ENCODE peak calls at places on chromosomes 3 and 15, in nine cellular contexts. I, L, E, P, M, W, B, G and O are unnamed samples.

GRCh38 chr3:183555541-183556081 is at the start of gene KLHL6:
- DNase-seq in I (peak; percentile 43), L (no peak), E (peak; percentile 74), P (no peak), M (no peak), W (peak; percentile 89), B (no peak), G (no peak), O (no peak)

GRCh38 chr3:190655933-190656332 is 142.0 kb downstream of the IL1RAP start:
- DNase-seq in I (no peak), L (no peak), E (no peak), P (no peak), M (no peak), W (no peak), B (no peak), G (no peak), O (no peak)

GRCh38 chr3:114879059-114880031 is 267.7 kb downstream of the ZBTB20 start:
- DNase-seq in I (no peak), L (peak; percentile 84), E (no peak), P (no peak), M (peak; percentile 68), W (peak; percentile 70), B (peak; percentile 77), G (peak; percentile 7), O (no peak)

GRCh38 chr3:147945968-147946519 is 536.9 kb downstream of the ZIC1 start:
- DNase-seq in I (no peak), L (peak; percentile 95), E (no peak), P (peak; percentile 22), M (peak; percentile 98), W (peak; percentile 69), B (peak; percentile 30), G (peak; percentile 67), O (peak; percentile 75)

GRCh38 chr3:69203631-69204314 is 81.4 kb upstream of the LMOD3 start:
- DNase-seq in I (no peak), L (no peak), E (no peak), P (no peak), M (no peak), W (no peak), B (peak; percentile 95), G (no peak), O (peak; percentile 30)

GRCh38 chr15:47918877-47919276 is 201.6 kb downstream of the SEMA6D start:
- DNase-seq in I (no peak), L (no peak), E (no peak), P (no peak), M (no peak), W (no peak), B (no peak), G (no peak), O (no peak)

GRCh38 chr15:72554471-72555425 is 80.6 kb downstream of the ARIH1 start:
- DNase-seq in I (no peak), L (peak; percentile 80), E (no peak), P (no peak), M (peak; percentile 86), W (peak; percentile 36), B (peak; percentile 77), G (peak; percentile 73), O (peak; percentile 50)

GRCh38 chr3:179449621-179450020 is 1.6 kb downstream of the GNB4 start:
- DNase-seq in I (no peak), L (peak; percentile 30), E (no peak), P (no peak), M (peak; percentile 58), W (no peak), B (no peak), G (no peak), O (no peak)

GRCh38 chr3:147358144-147358992 is 48.0 kb downstream of the ZIC4 start:
- DNase-seq in I (no peak), L (no peak), E (no peak), P (no peak), M (no peak), W (no peak), B (no peak), G (no peak), O (no peak)

GRCh38 chr15:37038036-37038715 is 62.2 kb downstream of the MEIS2 start:
- DNase-seq in I (no peak), L (no peak), E (no peak), P (no peak), M (no peak), W (no peak), B (no peak), G (no peak), O (no peak)

GRCh38 chr15:73881539-73882320 is 8.4 kb downstream of the TBC1D21 start:
- DNase-seq in I (no peak), L (no peak), E (peak; percentile 39), P (no peak), M (no peak), W (no peak), B (no peak), G (no peak), O (no peak)

GRCh38 chr3:176286456-176287115 is 910.7 kb downstream of the TBL1XR1 start:
- DNase-seq in I (no peak), L (peak; percentile 30), E (no peak), P (no peak), M (no peak), W (no peak), B (no peak), G (no peak), O (no peak)

GRCh38 chr3:8649757-8650156 is 5.2 kb upstream of the SSUH2 start:
- DNase-seq in I (no peak), L (no peak), E (no peak), P (no peak), M (no peak), W (no peak), B (no peak), G (no peak), O (no peak)

GRCh38 chr3:113594066-113594465 is 61.7 kb downstream of the SIDT1 start:
- DNase-seq in I (no peak), L (no peak), E (no peak), P (no peak), M (no peak), W (no peak), B (no peak), G (no peak), O (no peak)

GRCh38 chr3:72338942-72339749 is 509.1 kb downstream of the SHQ1 start:
- DNase-seq in I (no peak), L (peak; percentile 99), E (no peak), P (peak; percentile 42), M (peak; percentile 97), W (peak; percentile 47), B (peak; percentile 96), G (peak; percentile 85), O (peak; percentile 79)

GRCh38 chr3:44359146-44359751 is 20.7 kb downstream of the TCAIM start:
- DNase-seq in I (no peak), L (no peak), E (no peak), P (no peak), M (peak; percentile 21), W (no peak), B (no peak), G (peak; percentile 25), O (no peak)

GRCh38 chr3:52015431-52016256 is 19.9 kb upstream of the RPL29 start:
- DNase-seq in I (no peak), L (no peak), E (no peak), P (no peak), M (no peak), W (no peak), B (no peak), G (no peak), O (no peak)

GRCh38 chr3:134807189-134807588 is 12.1 kb downstream of the EPHB1 start:
- DNase-seq in I (no peak), L (no peak), E (no peak), P (no peak), M (no peak), W (no peak), B (no peak), G (no peak), O (no peak)

GRCh38 chr15:72312605-72313447 is 7.1 kb downstream of the CELF6 start:
- DNase-seq in I (peak; percentile 64), L (peak; percentile 73), E (peak; percentile 77), P (peak; percentile 30), M (peak; percentile 77), W (peak; percentile 79), B (peak; percentile 50), G (peak; percentile 82), O (peak; percentile 78)

GRCh38 chr3:160564205-160564922 is 1.0 kb downstream of the KPNA4 start:
- DNase-seq in I (peak; percentile 31), L (no peak), E (peak; percentile 78), P (no peak), M (peak; percentile 10), W (peak; percentile 19), B (no peak), G (peak; percentile 12), O (peak; percentile 48)

GRCh38 chr3:126050050-126050392 is 33.9 kb downstream of the SLC41A3 start:
- DNase-seq in I (no peak), L (no peak), E (peak; percentile 6), P (no peak), M (no peak), W (no peak), B (no peak), G (no peak), O (no peak)

GRCh38 chr3:130850044-130850797 is 43.7 kb upstream of the ATP2C1 start:
- DNase-seq in I (no peak), L (peak; percentile 62), E (no peak), P (no peak), M (peak; percentile 81), W (peak; percentile 93), B (peak; percentile 96), G (peak; percentile 1), O (peak; percentile 72)

GRCh38 chr3:14453368-14453710 is 50.9 kb downstream of the SLC6A6 start:
- DNase-seq in I (no peak), L (no peak), E (no peak), P (no peak), M (no peak), W (no peak), B (no peak), G (no peak), O (no peak)
- TF ChIP-seq CTCF in I (no peak), L (no peak), E (no peak), P (no peak), M (no peak), W (no peak), B (no peak), G (no peak), O (no peak)

GRCh38 chr15:90087454-90088154 is 14.7 kb downstream of the IDH2 start:
- DNase-seq in I (no peak), L (peak; percentile 71), E (no peak), P (no peak), M (no peak), W (peak; percentile 34), B (no peak), G (peak; percentile 85), O (peak; percentile 51)
- TF ChIP-seq CTCF in I (no peak), L (peak; percentile 44), E (no peak), P (no peak), M (peak; percentile 39), W (peak; percentile 9), B (peak; percentile 45), G (no peak), O (no peak)

DNA sequence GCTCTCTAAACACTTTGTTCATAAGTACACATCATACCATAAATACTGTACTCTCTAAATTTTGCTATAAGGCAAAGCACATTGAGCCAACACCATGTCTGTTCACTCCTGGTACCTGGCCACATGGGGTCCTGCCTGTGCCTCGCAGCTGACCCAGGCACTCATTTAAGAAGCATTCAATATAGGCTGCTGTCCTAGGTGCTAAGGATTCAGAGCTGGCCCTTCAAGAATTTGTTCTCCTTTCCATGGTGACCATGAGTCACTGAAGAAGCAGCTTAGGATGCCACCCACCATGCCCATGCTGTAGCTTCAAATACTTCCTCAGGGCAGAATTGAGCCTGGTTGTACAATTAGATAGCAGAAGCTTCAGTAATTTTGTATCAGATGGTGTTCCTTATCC is 119.2 kb upstream of the ZBED2 start:
- DNase-seq in I (no peak), L (peak; percentile 40), E (no peak), P (no peak), M (peak; percentile 40), W (no peak), B (peak; percentile 51), G (no peak), O (no peak)
- TF ChIP-seq CTCF in I (no peak), L (no peak), E (no peak), P (no peak), M (no peak), W (no peak), B (no peak), G (no peak), O (no peak)

GRCh38 chr3:152834354-152835310 is at the start of gene P2RY1:
- DNase-seq in I (peak; percentile 85), L (peak; percentile 32), E (peak; percentile 90), P (peak; percentile 67), M (peak; percentile 68), W (peak; percentile 95), B (peak; percentile 81), G (peak; percentile 76), O (peak; percentile 91)
- TF ChIP-seq CTCF in I (peak; percentile 16), L (no peak), E (peak; percentile 23), P (peak; percentile 19), M (peak; percentile 8), W (peak; percentile 2), B (peak; percentile 15), G (no peak), O (peak; percentile 12)